ENCODE peak calls at places on chromosomes 5 and 9, in ten cellular contexts. X is heart left ventricle; O is H1; L is naive thymus-derived CD4-positive, alpha-beta T cell; Q is right lobe of liver; K is psoas muscle; J is tibial nerve; G is PC-3; A is fibroblast of lung; D is astrocyte. I is an unnamed sample. For H3K4me1, the result is how much of the 10 kb centered on the place peaks cover.

GRCh38 chr5:132901036-132901435 is 27.6 kb downstream of the LEAP2 start:
- DNase-seq in X (no peak), O (no peak), L (no peak), Q (no peak), K (no peak), J (no peak), G (no peak), A (no peak), D (no peak), I (no peak)

GRCh38 chr5:137605377-137605776 is 106.3 kb upstream of the SPOCK1 start:
- DNase-seq in X (no peak), O (no peak), L (no peak), Q (no peak), K (no peak), J (no peak), G (peak), A (peak), D (peak), I (peak)

GRCh38 chr5:106097308-106097707 is 1573.4 kb downstream of the EFNA5 start:
- DNase-seq in X (no peak), O (no peak), L (no peak), Q (no peak), K (no peak), J (no peak), G (peak), A (peak), D (peak), I (peak)

GRCh38 chr5:55146543-55147151 is 13.3 kb upstream of the GPX8 start:
- DNase-seq in X (peak), O (peak), L (peak), Q (peak), K (peak), J (peak), G (peak), A (peak), D (peak), I (peak)

GRCh38 chr5:17258429-17258828 is 41.0 kb downstream of the BASP1 start:
- DNase-seq in X (no peak), O (no peak), L (no peak), Q (no peak), K (no peak), J (no peak), G (peak), A (peak), D (peak), I (no peak)

GRCh38 chr5:145161384-145161783 is 673.8 kb downstream of the PRELID2 start:
- DNase-seq in X (no peak), O (no peak), L (no peak), Q (no peak), K (no peak), J (no peak), G (no peak), A (no peak), D (no peak), I (no peak)

GRCh38 chr9:28805197-28805596 is 1231.9 kb upstream of the C9orf72 start:
- DNase-seq in X (no peak), O (no peak), L (no peak), Q (no peak), K (no peak), J (no peak), G (no peak), A (no peak), D (no peak), I (no peak)

GRCh38 chr9:36991516-36992134 is 42.4 kb downstream of the PAX5 start:
- DNase-seq in X (no peak), O (peak), L (no peak), Q (no peak), K (no peak), J (no peak), G (peak), A (no peak), D (no peak), I (peak)

GRCh38 chr5:137128012-137128411 is 371.1 kb downstream of the SPOCK1 start:
- DNase-seq in X (no peak), O (no peak), L (no peak), Q (no peak), K (no peak), J (no peak), G (no peak), A (no peak), D (no peak), I (no peak)

GRCh38 chr5:170305646-170306025 is 8.1 kb upstream of the LCP2 start:
- DNase-seq in X (no peak), O (no peak), L (no peak), Q (no peak), K (no peak), J (no peak), G (no peak), A (no peak), D (no peak), I (no peak)
- H3K4me1 ChIP-seq in X (under half), O (under half), L (under half), Q (under half), K (under half), J (under half), G (under half), A (under half), D (under half), I (under half)

DNA sequence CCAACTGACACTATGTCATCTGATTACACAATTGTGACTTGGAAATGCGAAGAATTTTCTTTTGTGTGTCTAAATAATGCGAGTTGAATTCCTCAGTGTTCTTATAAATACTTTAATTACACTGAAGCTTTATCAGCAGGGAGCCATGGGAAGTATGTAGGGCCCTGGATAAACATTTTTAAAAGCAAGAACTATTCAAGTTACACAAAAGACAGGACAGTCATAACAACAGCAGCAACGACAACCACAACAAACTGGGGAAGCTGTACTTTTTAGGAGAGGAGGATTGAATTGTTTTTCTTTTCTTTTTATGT is 250.3 kb upstream of the ZNF608 start:
- DNase-seq in X (no peak), O (peak), L (no peak), Q (no peak), K (no peak), J (no peak), G (peak), A (peak), D (peak), I (peak)
- H3K27ac ChIP-seq in X (no peak), O (no peak), L (no peak), Q (no peak), K (no peak), J (no peak), G (no peak), A (no peak), D (peak), I (no peak)

GRCh38 chr9:127968717-127969383 is 11.9 kb downstream of the EEIG1 start:
- DNase-seq in X (peak), O (no peak), L (no peak), Q (peak), K (peak), J (no peak), G (peak), A (peak), D (peak), I (no peak)

GRCh38 chr9:127968046-127968445 is 12.7 kb downstream of the EEIG1 start:
- DNase-seq in X (no peak), O (no peak), L (no peak), Q (no peak), K (no peak), J (no peak), G (peak), A (peak), D (peak), I (no peak)

GRCh38 chr9:127965953-127966352 is 14.8 kb downstream of the EEIG1 start:
- DNase-seq in X (peak), O (no peak), L (no peak), Q (no peak), K (no peak), J (no peak), G (no peak), A (no peak), D (peak), I (no peak)

GRCh38 chr9:127967151-127967809 is 13.5 kb downstream of the EEIG1 start:
- DNase-seq in X (no peak), O (no peak), L (no peak), Q (no peak), K (no peak), J (no peak), G (no peak), A (no peak), D (no peak), I (no peak)

GRCh38 chr9:127966416-127967150 is 14.2 kb downstream of the EEIG1 start:
- DNase-seq in X (peak), O (no peak), L (no peak), Q (no peak), K (no peak), J (no peak), G (no peak), A (no peak), D (no peak), I (no peak)
- H3K4me1 ChIP-seq in X (half or more), O (under half), L (half or more), Q (half or more), K (half or more), J (half or more), G (half or more), A (under half), D (under half), I (under half)

GRCh38 chr5:144085381-144085780 is 85.1 kb downstream of the YIPF5 start:
- DNase-seq in X (no peak), O (no peak), L (no peak), Q (no peak), K (no peak), J (no peak), G (no peak), A (no peak), D (no peak), I (no peak)
- H3K27ac ChIP-seq in X (no peak), O (no peak), L (no peak), Q (no peak), K (no peak), J (no peak), G (no peak), A (no peak), D (no peak), I (no peak)

DNA sequence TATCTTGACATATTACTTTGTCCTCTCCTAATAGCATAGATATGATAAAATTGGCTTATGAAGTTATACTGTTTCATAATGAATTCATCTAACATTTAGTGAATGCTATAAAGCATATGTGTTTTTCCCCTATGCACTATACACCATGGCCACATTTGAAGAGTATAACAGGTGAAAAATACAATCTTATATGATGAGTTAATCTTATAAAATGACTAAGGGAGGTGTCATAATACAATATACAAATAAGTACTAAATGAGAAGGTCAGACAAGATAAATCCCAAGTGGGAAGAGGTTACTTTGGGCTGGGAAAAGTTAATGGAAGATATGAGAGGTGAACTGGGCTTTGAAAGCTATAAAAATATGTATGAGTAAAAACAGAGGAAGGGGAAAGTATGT is 174.4 kb downstream of the PCSK1 start:
- DNase-seq in X (no peak), O (no peak), L (no peak), Q (no peak), K (no peak), J (no peak), G (peak), A (no peak), D (no peak), I (no peak)
- H3K4me1 ChIP-seq in X (under half), O (under half), L (under half), Q (under half), K (under half), J (under half), G (half or more), A (under half), D (under half), I (under half)

GRCh38 chr5:35195472-35195852 is 34.8 kb downstream of the PRLR start:
- DNase-seq in X (no peak), O (no peak), L (no peak), Q (no peak), K (no peak), J (no peak), G (no peak), A (no peak), D (no peak), I (no peak)
- H3K27ac ChIP-seq in X (no peak), O (no peak), L (no peak), Q (no peak), K (no peak), J (no peak), G (no peak), A (no peak), D (no peak), I (no peak)

DNA sequence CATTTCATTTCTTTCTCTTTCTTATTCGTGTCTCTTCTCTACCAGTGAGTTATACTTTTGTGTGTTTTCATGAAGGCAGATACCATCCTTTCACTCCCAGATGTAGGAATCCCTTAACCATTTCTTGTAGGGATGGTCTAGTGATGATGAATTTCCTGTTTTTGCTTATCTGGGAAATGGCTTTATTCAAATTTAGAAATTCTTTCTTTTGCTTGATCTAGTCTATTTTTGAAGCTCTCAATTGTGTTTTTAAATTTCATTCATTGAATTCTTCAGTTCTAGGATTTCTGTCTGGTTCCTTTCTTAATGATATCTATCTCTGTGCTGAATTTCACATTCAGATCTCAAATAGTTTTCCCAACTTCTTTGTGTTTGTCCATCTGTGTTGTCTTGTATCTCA is 95.9 kb upstream of the TBC1D2 start:
- DNase-seq in X (no peak), O (no peak), L (no peak), Q (no peak), K (no peak), J (no peak), G (no peak), A (no peak), D (no peak), I (no peak)
- H3K4me1 ChIP-seq in X (under half), O (under half), L (under half), Q (under half), K (under half), J (under half), G (under half), A (under half), D (under half), I (under half)

GRCh38 chr5:179791881-179792611 is 1.7 kb upstream of the LTC4S start:
- DNase-seq in X (peak), O (no peak), L (no peak), Q (peak), K (no peak), J (no peak), G (no peak), A (no peak), D (no peak), I (no peak)
- H3K27ac ChIP-seq in X (peak), O (no peak), L (no peak), Q (peak), K (no peak), J (peak), G (no peak), A (no peak), D (no peak), I (no peak)

GRCh38 chr9:107870221-107870620 is 380.7 kb upstream of the KLF4 start:
- DNase-seq in X (no peak), O (no peak), L (no peak), Q (no peak), K (no peak), J (no peak), G (no peak), A (no peak), D (no peak), I (no peak)
- H3K4me1 ChIP-seq in X (under half), O (under half), L (under half), Q (under half), K (under half), J (under half), G (under half), A (under half), D (under half), I (under half)

GRCh38 chr5:101658433-101658832 is 637.7 kb downstream of the SLCO4C1 start:
- DNase-seq in X (no peak), O (no peak), L (no peak), Q (no peak), K (no peak), J (no peak), G (no peak), A (peak), D (no peak), I (no peak)

GRCh38 chr5:101664071-101664791 is 631.9 kb downstream of the SLCO4C1 start:
- DNase-seq in X (no peak), O (no peak), L (no peak), Q (no peak), K (no peak), J (no peak), G (no peak), A (no peak), D (no peak), I (no peak)

GRCh38 chr5:101662263-101662662 is 633.8 kb downstream of the SLCO4C1 start:
- DNase-seq in X (no peak), O (no peak), L (no peak), Q (no peak), K (no peak), J (no peak), G (no peak), A (no peak), D (no peak), I (no peak)

DNA sequence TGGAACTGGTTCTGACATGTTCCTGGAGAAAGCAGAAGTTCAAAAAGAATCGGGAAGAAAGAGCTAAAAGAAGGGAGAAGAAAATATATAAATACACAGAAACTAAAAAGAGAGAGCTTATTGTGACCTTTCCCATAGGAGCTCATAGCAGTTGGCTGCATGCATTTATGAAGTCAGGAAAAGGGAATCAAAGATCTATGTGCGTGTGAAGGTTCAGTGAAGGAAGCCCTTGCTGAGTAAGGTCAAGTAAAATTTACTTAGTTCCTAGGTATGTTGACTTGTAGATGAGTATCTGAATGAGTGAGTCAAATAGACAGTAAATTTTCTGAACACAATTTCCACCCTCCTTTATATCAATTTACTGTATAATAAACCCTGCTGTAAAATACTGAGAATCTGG is 632.5 kb downstream of the SLCO4C1 start:
- DNase-seq in X (no peak), O (no peak), L (no peak), Q (no peak), K (no peak), J (no peak), G (peak), A (no peak), D (no peak), I (no peak)
- H3K27ac ChIP-seq in X (no peak), O (no peak), L (no peak), Q (no peak), K (no peak), J (no peak), G (peak), A (no peak), D (no peak), I (no peak)

I was measured in cardiac muscle cell.